ENCODE peak calls at places on chromosomes 7 and 10, in four cellular contexts. One of them, this sample, is unnamed.

GRCh38 chr10:4016214-4016740 is 231.3 kb upstream of the KLF6 start:
- DNase-seq in HepG2: no peak
- DNase-seq in H1: no peak
- DNase-seq in SK-N-SH: no peak
- DNase-seq in this sample: no peak

GRCh38 chr7:39622609-39623311 is 612 bp upstream of the RALA start:
- DNase-seq in HepG2: no peak
- DNase-seq in H1: no peak
- DNase-seq in SK-N-SH: no peak
- DNase-seq in this sample: no peak

GRCh38 chr7:156907656-156908055 is 14.7 kb upstream of the LMBR1 start:
- DNase-seq in HepG2: no peak
- DNase-seq in H1: no peak
- DNase-seq in SK-N-SH: no peak
- DNase-seq in this sample: no peak

GRCh38 chr7:94375713-94376112 is 19.0 kb upstream of the COL1A2 start:
- DNase-seq in HepG2: no peak
- DNase-seq in H1: no peak
- DNase-seq in SK-N-SH: no peak
- DNase-seq in this sample: no peak

GRCh38 chr7:119197872-119198527 is 973.5 kb downstream of the ANKRD7 start:
- DNase-seq in HepG2: peak
- DNase-seq in H1: peak
- DNase-seq in SK-N-SH: peak
- DNase-seq in this sample: peak

GRCh38 chr7:7330997-7331396 is 148.7 kb downstream of the C1GALT1 start:
- DNase-seq in HepG2: no peak
- DNase-seq in H1: no peak
- DNase-seq in SK-N-SH: peak
- DNase-seq in this sample: no peak

GRCh38 chr10:28842321-28842720 is 165.0 kb downstream of the BAMBI start:
- DNase-seq in HepG2: no peak
- DNase-seq in H1: no peak
- DNase-seq in SK-N-SH: no peak
- DNase-seq in this sample: no peak

GRCh38 chr10:95756796-95757657 is 1.1 kb downstream of the ENTPD1 start:
- DNase-seq in HepG2: no peak
- DNase-seq in H1: no peak
- DNase-seq in SK-N-SH: no peak
- DNase-seq in this sample: peak

GRCh38 chr7:75986147-75986781 is 8.1 kb downstream of the TMEM120A start:
- DNase-seq in HepG2: no peak
- DNase-seq in H1: no peak
- DNase-seq in SK-N-SH: peak
- DNase-seq in this sample: no peak

GRCh38 chr10:49282879-49283321 is 16.1 kb upstream of the C10orf71 start:
- DNase-seq in HepG2: no peak
- DNase-seq in H1: no peak
- DNase-seq in SK-N-SH: no peak
- DNase-seq in this sample: no peak

GRCh38 chr7:82017334-82017943 is 247.6 kb upstream of the HGF start:
- DNase-seq in HepG2: peak
- DNase-seq in H1: no peak
- DNase-seq in SK-N-SH: peak
- DNase-seq in this sample: no peak

GRCh38 chr10:110668443-110668842 is 24.3 kb downstream of the RBM20 start:
- DNase-seq in HepG2: no peak
- DNase-seq in H1: no peak
- DNase-seq in SK-N-SH: no peak
- DNase-seq in this sample: no peak

GRCh38 chr10:42954776-42955492 is 121.9 kb upstream of the RET start:
- DNase-seq in HepG2: no peak
- DNase-seq in H1: peak
- DNase-seq in SK-N-SH: no peak
- DNase-seq in this sample: no peak

GRCh38 chr10:61481597-61481996 is 28.4 kb upstream of the TMEM26 start:
- DNase-seq in HepG2: no peak
- DNase-seq in H1: no peak
- DNase-seq in SK-N-SH: no peak
- DNase-seq in this sample: no peak

GRCh38 chr10:106078796-106079576 is 1085.5 kb downstream of the SORCS1 start:
- DNase-seq in HepG2: no peak
- DNase-seq in H1: no peak
- DNase-seq in SK-N-SH: peak
- DNase-seq in this sample: no peak

GRCh38 chr7:65268782-65269149 is 104.9 kb upstream of the ZNF92 start:
- DNase-seq in HepG2: no peak
- DNase-seq in H1: no peak
- DNase-seq in SK-N-SH: peak
- DNase-seq in this sample: no peak
- H3K4me3 ChIP-seq in HepG2: peak
- H3K4me3 ChIP-seq in H1: no peak
- H3K4me3 ChIP-seq in SK-N-SH: peak
- H3K4me3 ChIP-seq in this sample: peak

GRCh38 chr10:119489572-119490326 is 52.8 kb downstream of the RGS10 start:
- DNase-seq in HepG2: peak
- DNase-seq in H1: peak
- DNase-seq in SK-N-SH: peak
- DNase-seq in this sample: no peak
- TF ChIP-seq TCF12 in HepG2: no peak
- TF ChIP-seq TCF12 in H1: no peak
- TF ChIP-seq TCF12 in SK-N-SH: no peak
- TF ChIP-seq TCF12 in this sample: no peak

GRCh38 chr7:137091396-137091795 is 222.9 kb downstream of the CHRM2 start:
- DNase-seq in HepG2: no peak
- DNase-seq in H1: no peak
- DNase-seq in SK-N-SH: peak
- DNase-seq in this sample: no peak

GRCh38 chr7:137093198-137093597 is 224.7 kb downstream of the CHRM2 start:
- DNase-seq in HepG2: no peak
- DNase-seq in H1: no peak
- DNase-seq in SK-N-SH: no peak
- DNase-seq in this sample: no peak

GRCh38 chr7:137096607-137097006 is 228.2 kb downstream of the CHRM2 start:
- DNase-seq in HepG2: no peak
- DNase-seq in H1: no peak
- DNase-seq in SK-N-SH: no peak
- DNase-seq in this sample: no peak

DNA sequence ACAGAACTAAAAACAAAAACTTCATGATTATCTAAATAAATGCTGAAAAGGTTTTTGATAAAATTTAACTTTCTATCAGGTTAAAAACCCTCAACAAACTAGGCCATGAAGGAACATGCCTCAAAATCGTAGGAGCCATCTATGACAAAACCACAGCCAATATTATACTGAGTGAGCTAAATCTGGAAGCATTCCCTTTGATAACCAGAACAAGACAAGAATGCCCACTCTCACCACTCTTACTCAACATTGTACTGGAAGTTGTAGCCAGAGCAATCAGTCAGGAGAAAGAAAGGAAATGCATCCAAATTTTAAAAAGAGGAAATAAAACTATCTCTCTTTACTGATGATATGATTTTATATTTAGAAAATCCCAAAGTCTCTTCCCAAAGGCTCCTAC is 228.7 kb downstream of the CHRM2 start:
- DNase-seq in HepG2: no peak
- DNase-seq in H1: no peak
- DNase-seq in SK-N-SH: no peak
- DNase-seq in this sample: no peak
- TF ChIP-seq TAF1 in HepG2: no peak
- TF ChIP-seq TAF1 in H1: no peak
- TF ChIP-seq TAF1 in SK-N-SH: no peak
- TF ChIP-seq TAF1 in this sample: no peak

DNA sequence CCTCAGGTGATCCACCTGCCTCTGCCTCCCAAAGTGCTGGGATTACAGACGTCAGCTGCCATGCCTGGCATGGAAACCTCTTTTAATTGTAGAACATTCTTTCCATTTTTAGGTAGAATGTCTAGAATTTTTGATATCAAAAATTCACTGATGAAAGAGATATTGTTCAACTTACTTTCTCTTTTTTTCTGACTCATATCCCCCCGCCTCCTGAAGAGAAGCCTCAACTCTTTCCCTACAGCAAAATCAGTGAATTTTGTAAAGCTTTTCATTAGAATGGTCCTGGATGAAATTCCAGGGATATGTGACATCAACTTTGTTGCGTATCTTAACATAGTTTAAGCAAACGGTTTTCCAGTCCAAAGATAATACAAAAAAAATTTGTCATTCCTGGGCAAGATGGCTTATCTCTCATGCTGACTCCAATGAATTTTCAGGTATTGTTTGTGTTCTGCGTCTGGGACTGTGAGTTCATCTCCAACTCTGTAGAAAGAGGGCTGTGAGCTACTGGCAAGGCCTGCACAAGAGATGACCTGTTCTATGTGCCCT is 256.8 kb downstream of the BMPER start:
- DNase-seq in HepG2: no peak
- DNase-seq in H1: no peak
- DNase-seq in SK-N-SH: no peak
- DNase-seq in this sample: no peak
- H3K4me3 ChIP-seq in HepG2: no peak
- H3K4me3 ChIP-seq in H1: no peak
- H3K4me3 ChIP-seq in SK-N-SH: no peak
- H3K4me3 ChIP-seq in this sample: no peak

GRCh38 chr7:69682518-69682917 is 84.2 kb downstream of the AUTS2 start:
- DNase-seq in HepG2: no peak
- DNase-seq in H1: no peak
- DNase-seq in SK-N-SH: no peak
- DNase-seq in this sample: no peak
- TF ChIP-seq TCF12 in HepG2: no peak
- TF ChIP-seq TCF12 in H1: no peak
- TF ChIP-seq TCF12 in SK-N-SH: no peak
- TF ChIP-seq TCF12 in this sample: no peak

GRCh38 chr7:24245362-24245761 is 38.6 kb upstream of the NPY start:
- DNase-seq in HepG2: no peak
- DNase-seq in H1: no peak
- DNase-seq in SK-N-SH: no peak
- DNase-seq in this sample: no peak

GRCh38 chr7:24244554-24244953 is 39.4 kb upstream of the NPY start:
- DNase-seq in HepG2: no peak
- DNase-seq in H1: no peak
- DNase-seq in SK-N-SH: no peak
- DNase-seq in this sample: no peak

GRCh38 chr7:24251568-24251967 is 32.4 kb upstream of the NPY start:
- DNase-seq in HepG2: no peak
- DNase-seq in H1: no peak
- DNase-seq in SK-N-SH: no peak
- DNase-seq in this sample: no peak

GRCh38 chr7:24255139-24255538 is 28.9 kb upstream of the NPY start:
- DNase-seq in HepG2: no peak
- DNase-seq in H1: no peak
- DNase-seq in SK-N-SH: no peak
- DNase-seq in this sample: no peak

GRCh38 chr7:24249266-24249665 is 34.7 kb upstream of the NPY start:
- DNase-seq in HepG2: no peak
- DNase-seq in H1: no peak
- DNase-seq in SK-N-SH: no peak
- DNase-seq in this sample: no peak
- TF ChIP-seq TAF1 in HepG2: no peak
- TF ChIP-seq TAF1 in H1: no peak
- TF ChIP-seq TAF1 in SK-N-SH: no peak
- TF ChIP-seq TAF1 in this sample: no peak

GRCh38 chr7:44989132-44989531 is 10.3 kb upstream of the MYO1G start:
- DNase-seq in HepG2: no peak
- DNase-seq in H1: no peak
- DNase-seq in SK-N-SH: no peak
- DNase-seq in this sample: no peak

GRCh38 chr7:44986218-44987053 is 7.6 kb upstream of the MYO1G start:
- DNase-seq in HepG2: no peak
- DNase-seq in H1: peak
- DNase-seq in SK-N-SH: peak
- DNase-seq in this sample: peak

GRCh38 chr7:44988718-44989117 is 9.9 kb upstream of the MYO1G start:
- DNase-seq in HepG2: no peak
- DNase-seq in H1: no peak
- DNase-seq in SK-N-SH: no peak
- DNase-seq in this sample: no peak

GRCh38 chr7:44985900-44986217 is 7.0 kb upstream of the MYO1G start:
- DNase-seq in HepG2: no peak
- DNase-seq in H1: no peak
- DNase-seq in SK-N-SH: no peak
- DNase-seq in this sample: no peak

GRCh38 chr7:44987996-44988395 is 9.2 kb upstream of the MYO1G start:
- DNase-seq in HepG2: no peak
- DNase-seq in H1: no peak
- DNase-seq in SK-N-SH: no peak
- DNase-seq in this sample: no peak
- H3K4me3 ChIP-seq in HepG2: no peak
- H3K4me3 ChIP-seq in H1: no peak
- H3K4me3 ChIP-seq in SK-N-SH: no peak
- H3K4me3 ChIP-seq in this sample: no peak

DNA sequence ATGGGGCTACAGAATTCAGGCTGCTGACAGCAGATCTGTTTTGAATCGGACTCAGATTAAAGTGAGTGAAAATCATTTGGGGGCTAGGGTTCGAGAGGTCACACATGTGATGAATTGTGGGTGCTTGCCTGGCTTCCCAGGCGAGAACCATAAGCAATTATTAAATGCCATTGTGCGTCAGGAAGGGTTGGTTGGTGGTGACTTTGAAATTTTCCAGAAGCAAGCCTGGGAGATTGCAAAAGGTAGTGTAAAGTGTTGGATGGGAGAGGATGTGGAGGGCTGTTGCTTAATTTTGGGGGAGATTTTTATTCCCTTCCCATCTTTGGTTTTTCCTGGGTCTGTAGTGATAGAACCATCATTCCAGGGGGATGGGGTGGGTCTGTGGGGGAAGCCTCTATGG is 34.6 kb downstream of the LRMDA start:
- DNase-seq in HepG2: no peak
- DNase-seq in H1: no peak
- DNase-seq in SK-N-SH: no peak
- DNase-seq in this sample: no peak
- TF ChIP-seq TCF12 in HepG2: no peak
- TF ChIP-seq TCF12 in H1: no peak
- TF ChIP-seq TCF12 in SK-N-SH: peak
- TF ChIP-seq TCF12 in this sample: no peak

GRCh38 chr7:20647908-20648776 is 32.7 kb downstream of the ABCB5 start:
- DNase-seq in HepG2: peak
- DNase-seq in H1: peak
- DNase-seq in SK-N-SH: peak
- DNase-seq in this sample: no peak

GRCh38 chr7:20653636-20654035 is 38.2 kb downstream of the ABCB5 start:
- DNase-seq in HepG2: no peak
- DNase-seq in H1: no peak
- DNase-seq in SK-N-SH: no peak
- DNase-seq in this sample: no peak

GRCh38 chr7:20647051-20647450 is 31.6 kb downstream of the ABCB5 start:
- DNase-seq in HepG2: no peak
- DNase-seq in H1: no peak
- DNase-seq in SK-N-SH: no peak
- DNase-seq in this sample: no peak

GRCh38 chr7:20650782-20651181 is 35.3 kb downstream of the ABCB5 start:
- DNase-seq in HepG2: no peak
- DNase-seq in H1: no peak
- DNase-seq in SK-N-SH: no peak
- DNase-seq in this sample: no peak

GRCh38 chr7:20651960-20652544 is 36.6 kb downstream of the ABCB5 start:
- DNase-seq in HepG2: no peak
- DNase-seq in H1: no peak
- DNase-seq in SK-N-SH: peak
- DNase-seq in this sample: no peak
- TF ChIP-seq TAF1 in HepG2: no peak
- TF ChIP-seq TAF1 in H1: no peak
- TF ChIP-seq TAF1 in SK-N-SH: no peak
- TF ChIP-seq TAF1 in this sample: no peak

This sample was measured in GM12878.